ENCODE peak calls at places on chromosomes 16 and 17, in ten cellular contexts. S is HCT116, I is GM12891, K is H1, Z is spleen, B is stomach, F is sigmoid colon, R is endothelial cell of umbilical vein, O is K562, T is prostate gland. A is an unnamed sample.

GRCh38 chr17:31820691-31821435 is 38.2 kb downstream of the COPRS start:
- DNase-seq in S (no peak), I (no peak), K (no peak), Z (no peak), B (no peak), F (no peak), R (peak; percentile 71), O (no peak), T (no peak), A (no peak)

GRCh38 chr16:14344292-14344691 is 273.2 kb downstream of the MRTFB start:
- DNase-seq in S (no peak), I (no peak), K (no peak), Z (no peak), B (no peak), F (no peak), R (no peak), O (peak; percentile 25), T (no peak), A (no peak)

GRCh38 chr17:46026045-46026814 is 27.2 kb downstream of the STH start:
- DNase-seq in S (no peak), I (no peak), K (no peak), Z (peak; percentile 77), B (no peak), F (no peak), R (no peak), O (no peak), T (no peak), A (peak; percentile 46)

GRCh38 chr17:67518881-67519280 is 141.8 kb downstream of the PITPNC1 start:
- DNase-seq in S (no peak), I (no peak), K (no peak), Z (no peak), B (no peak), F (no peak), R (no peak), O (no peak), T (no peak), A (no peak)

GRCh38 chr17:45190503-45191282 is 29.0 kb downstream of the HEXIM2 start:
- DNase-seq in S (no peak), I (no peak), K (no peak), Z (no peak), B (no peak), F (no peak), R (no peak), O (no peak), T (no peak), A (no peak)

GRCh38 chr17:1629647-1630310 is 1.1 kb upstream of the SLC43A2 start:
- DNase-seq in S (peak; percentile 29), I (no peak), K (no peak), Z (peak; percentile 96), B (peak; percentile 84), F (peak; percentile 80), R (peak; percentile 66), O (peak; percentile 66), T (peak; percentile 53), A (peak; percentile 89)

GRCh38 chr17:79182176-79183160 is 107.8 kb downstream of the ENGASE start:
- DNase-seq in S (no peak), I (no peak), K (no peak), Z (no peak), B (no peak), F (no peak), R (no peak), O (no peak), T (no peak), A (no peak)

GRCh38 chr17:6061290-6061689 is 8.9 kb upstream of the WSCD1 start:
- DNase-seq in S (peak; percentile 16), I (no peak), K (no peak), Z (peak; percentile 11), B (no peak), F (no peak), R (peak; percentile 85), O (no peak), T (no peak), A (no peak)

DNA sequence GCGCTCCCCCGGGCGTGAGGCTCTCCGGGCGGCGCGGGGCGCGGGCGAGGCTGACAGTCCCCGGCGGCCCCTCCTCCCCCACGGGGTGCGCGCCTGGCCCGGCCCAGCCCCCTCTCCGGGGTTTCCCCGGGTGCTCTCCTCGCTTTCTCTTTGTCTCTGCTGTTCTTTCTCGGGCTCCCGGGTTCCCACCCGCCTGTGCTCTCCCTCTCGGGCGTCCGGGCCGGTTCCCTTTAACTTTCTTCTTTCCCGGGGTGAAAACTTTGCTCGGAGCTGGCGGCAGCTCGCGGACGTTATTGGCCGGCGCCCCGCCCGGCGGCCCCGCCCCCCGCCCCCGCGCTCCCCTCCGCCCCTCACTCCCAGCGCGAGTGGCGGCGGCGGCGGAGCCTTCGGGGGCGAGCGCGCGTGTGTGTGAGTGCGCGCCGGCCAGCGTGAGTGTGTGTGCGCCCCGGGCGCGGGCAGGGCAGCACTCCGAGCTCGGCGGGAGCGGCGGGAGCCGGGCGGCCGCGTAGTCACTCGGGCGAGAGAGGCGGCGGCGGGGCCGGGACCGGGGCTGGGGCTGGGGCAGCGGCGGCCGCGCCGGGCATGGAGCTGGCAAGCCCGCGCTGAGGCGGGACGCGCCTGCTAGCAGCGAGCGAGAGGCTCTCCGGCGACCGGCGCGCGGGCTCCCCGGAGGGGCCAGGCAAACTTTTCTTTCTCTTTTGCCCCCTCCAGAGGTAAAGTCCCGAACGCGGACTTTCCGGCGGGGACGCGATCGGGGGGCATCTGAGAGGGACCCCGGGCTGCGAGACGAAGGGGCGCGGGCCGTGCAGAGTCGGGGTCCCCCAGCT is at the start of gene NTN1:
- DNase-seq in S (no peak), I (peak; percentile 83), K (no peak), Z (peak; percentile 82), B (peak; percentile 52), F (peak; percentile 80), R (no peak), O (peak; percentile 14), T (peak; percentile 53), A (no peak)
- TF ChIP-seq POLR2AphosphoS5 in S (no peak), I (no peak), K (no peak), Z (no peak), B (peak; percentile 61), F (peak; percentile 66), R (no peak), O (no peak), T (peak; percentile 11), A (no peak)

DNA sequence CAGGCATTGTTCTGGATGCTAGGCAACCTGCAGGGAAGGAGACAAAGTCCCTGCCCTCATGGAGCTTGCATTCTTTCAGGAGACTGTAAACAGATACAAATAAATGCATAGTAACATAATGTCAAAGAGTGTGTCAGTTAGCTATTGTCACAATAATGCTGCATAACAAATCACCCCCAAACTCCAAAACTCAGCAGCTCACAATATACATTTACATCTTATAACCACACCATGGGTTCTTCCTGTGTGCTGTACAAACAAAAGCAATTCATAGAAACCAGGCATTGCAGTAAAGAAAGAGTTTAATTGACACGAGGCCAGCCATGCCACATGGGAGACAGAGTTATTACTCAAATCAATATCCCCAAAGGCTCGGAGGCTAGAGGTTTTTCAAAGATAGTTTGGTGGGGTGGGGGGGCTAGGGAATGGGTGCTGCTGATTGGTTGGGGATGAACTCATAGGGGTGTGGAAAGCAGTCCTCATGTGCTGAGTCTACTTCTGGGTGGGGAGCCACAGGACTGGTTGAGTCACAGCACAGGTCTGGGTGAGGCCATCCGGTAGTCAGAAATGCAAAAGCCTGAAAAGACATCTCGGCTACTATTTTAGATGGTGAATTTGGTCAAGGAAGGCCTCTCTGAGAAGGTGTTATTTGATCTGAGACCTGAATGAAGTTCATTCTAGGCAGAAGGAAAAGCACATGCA is 79.0 kb downstream of the GPRC5B start:
- DNase-seq in S (no peak), I (no peak), K (no peak), Z (no peak), B (no peak), F (no peak), R (no peak), O (no peak), T (no peak), A (no peak)
- TF ChIP-seq POLR2A in S (no peak), I (no peak), K (no peak), Z (no peak), B (no peak), F (no peak), R (no peak), O (no peak), T (no peak), A (no peak)

GRCh38 chr17:38911081-38911730 is 14.2 kb upstream of the LASP1NB start:
- DNase-seq in S (no peak), I (no peak), K (no peak), Z (peak; percentile 45), B (no peak), F (peak; percentile 52), R (no peak), O (no peak), T (no peak), A (no peak)

GRCh38 chr17:38907930-38908675 is 17.3 kb upstream of the LASP1NB start:
- DNase-seq in S (no peak), I (no peak), K (no peak), Z (peak; percentile 55), B (no peak), F (no peak), R (no peak), O (no peak), T (no peak), A (no peak)

GRCh38 chr17:38910325-38910724 is 15.1 kb upstream of the LASP1NB start:
- DNase-seq in S (no peak), I (no peak), K (no peak), Z (peak; percentile 17), B (no peak), F (peak; percentile 17), R (no peak), O (no peak), T (no peak), A (no peak)

GRCh38 chr17:38906429-38907172 is 18.8 kb upstream of the LASP1NB start:
- DNase-seq in S (no peak), I (no peak), K (no peak), Z (no peak), B (no peak), F (no peak), R (no peak), O (no peak), T (no peak), A (no peak)

GRCh38 chr17:38908676-38909181 is 16.7 kb upstream of the LASP1NB start:
- DNase-seq in S (no peak), I (no peak), K (no peak), Z (peak; percentile 74), B (no peak), F (peak; percentile 68), R (peak; percentile 56), O (no peak), T (peak; percentile 15), A (no peak)
- TF ChIP-seq POLR2AphosphoS5 in S (no peak), I (no peak), K (no peak), Z (peak; percentile 14), B (no peak), F (no peak), R (no peak), O (no peak), T (peak; percentile 14), A (peak; percentile 47)

DNA sequence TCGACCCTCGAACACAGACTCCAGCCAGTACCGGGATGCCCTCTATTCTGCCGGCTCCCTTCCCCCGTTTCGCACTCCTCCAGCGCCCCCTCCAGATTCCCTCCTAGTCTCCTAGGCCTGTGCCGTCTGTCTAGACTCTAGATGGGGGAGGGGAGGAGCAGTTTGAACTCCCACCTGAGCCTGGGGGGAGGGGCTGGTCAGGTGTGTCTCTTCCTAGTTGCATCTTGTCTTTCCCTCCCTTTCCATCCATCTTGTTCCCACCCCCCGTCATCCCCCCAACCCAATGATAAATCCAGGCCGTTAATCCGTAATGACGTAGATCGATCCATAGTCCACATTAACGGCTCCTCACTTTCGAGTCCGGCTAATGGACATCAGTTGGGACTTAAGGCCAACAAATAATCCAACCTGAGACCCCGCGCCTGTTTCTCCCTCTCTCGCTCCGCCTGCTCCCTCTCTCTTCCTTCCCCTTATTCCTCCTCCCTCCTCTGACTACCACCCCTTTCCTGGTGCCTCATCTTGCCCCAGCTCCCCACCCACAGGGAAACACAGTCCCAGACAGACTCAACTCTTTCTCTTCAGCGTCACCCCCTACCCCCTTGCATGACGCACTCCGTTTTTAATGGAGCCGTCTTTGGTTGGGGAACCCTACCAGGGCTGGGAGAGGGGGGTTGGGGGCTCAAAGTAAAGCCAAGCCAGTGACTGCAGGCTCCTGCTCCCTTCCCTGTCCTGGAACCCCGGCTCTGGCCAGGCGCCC is 3.3 kb upstream of the HOXB5 start:
- DNase-seq in S (no peak), I (no peak), K (no peak), Z (peak; percentile 48), B (no peak), F (peak; percentile 75), R (no peak), O (no peak), T (no peak), A (no peak)
- TF ChIP-seq POLR2A in S (no peak), I (no peak), K (no peak), Z (no peak), B (no peak), F (no peak), R (no peak), O (no peak), T (no peak), A (no peak)

A was measured in upper lobe of left lung.